ENCODE peak calls at places on chromosomes 4 and X, in four cellular contexts. E, U, J and G are unnamed samples.

GRCh38 chr4:101114936-101115372 is 232.4 kb downstream of the PPP3CA start:
- DNase-seq in J (no peak), U (peak; percentile 65), E (no peak), G (no peak)

GRCh38 chr4:179625391-179625790 is 2183.2 kb upstream of the AGA start:
- DNase-seq in J (no peak), E (no peak), U (no peak), G (no peak)

GRCh38 chr4:111836601-111837000 is 308.7 kb upstream of the FAM241A start:
- DNase-seq in E (no peak), U (no peak), J (no peak), G (no peak)

GRCh38 chr4:140186651-140187315 is 32.8 kb upstream of the MAML3 start:
- DNase-seq in J (no peak), U (no peak), E (no peak), G (no peak)

GRCh38 chr4:155787113-155787710 is 28.4 kb downstream of the GUCY1B1 start:
- DNase-seq in U (no peak), J (no peak), E (no peak), G (no peak)

GRCh38 chrX:53287493-53288138 is 6.2 kb upstream of the IQSEC2 start:
- DNase-seq in J (no peak), E (peak; percentile 22), U (no peak), G (no peak)

GRCh38 chrX:151985955-151986354 is 11.5 kb upstream of the GABRE start:
- DNase-seq in E (no peak), U (no peak), J (no peak), G (no peak)

GRCh38 chr4:158786155-158786581 is 17.3 kb downstream of the FNIP2 start:
- DNase-seq in E (no peak), J (no peak), U (no peak), G (no peak)

GRCh38 chr4:74364649-74365491 is at the start of gene EREG:
- DNase-seq in U (peak; percentile 15), J (peak; percentile 20), E (no peak), G (peak; percentile 25)

GRCh38 chr4:5357863-5358262 is 306.6 kb downstream of the STK32B start:
- DNase-seq in E (no peak), J (no peak), U (no peak), G (no peak)

GRCh38 chr4:154472870-154473269 is 18.7 kb downstream of the DCHS2 start:
- DNase-seq in U (no peak), E (no peak), J (no peak), G (no peak)

GRCh38 chrX:15059488-15059887 is 186.3 kb downstream of the MOSPD2 start:
- DNase-seq in J (no peak), U (no peak), E (no peak), G (no peak)

GRCh38 chr4:148203056-148203898 is 238.9 kb downstream of the NR3C2 start:
- DNase-seq in E (no peak), J (peak; percentile 21), U (no peak), G (no peak)

GRCh38 chr4:157270108-157270507 is 49.6 kb downstream of the GRIA2 start:
- DNase-seq in J (no peak), E (no peak), U (no peak), G (no peak)

GRCh38 chr4:88660446-88661294 is 37.0 kb downstream of the NAP1L5 start:
- DNase-seq in E (no peak), J (no peak), U (no peak), G (no peak)

GRCh38 chrX:3346436-3347329 is at the start of gene MXRA5:
- DNase-seq in J (peak; percentile 14), U (no peak), E (no peak), G (no peak)

GRCh38 chr4:55124337-55125076 is 888 bp downstream of the KDR start:
- DNase-seq in E (no peak), U (peak; percentile 16), J (no peak), G (no peak)

GRCh38 chrX:44937606-44938005 is 64.6 kb downstream of the KDM6A start:
- DNase-seq in U (no peak), E (no peak), J (no peak), G (no peak)

GRCh38 chrX:19659929-19660328 is 144.6 kb upstream of the MAP3K15 start:
- DNase-seq in U (no peak), J (no peak), E (no peak), G (no peak)
- TF ChIP-seq CTCF in U (no peak), J (no peak), E (no peak), G (no peak)

DNA sequence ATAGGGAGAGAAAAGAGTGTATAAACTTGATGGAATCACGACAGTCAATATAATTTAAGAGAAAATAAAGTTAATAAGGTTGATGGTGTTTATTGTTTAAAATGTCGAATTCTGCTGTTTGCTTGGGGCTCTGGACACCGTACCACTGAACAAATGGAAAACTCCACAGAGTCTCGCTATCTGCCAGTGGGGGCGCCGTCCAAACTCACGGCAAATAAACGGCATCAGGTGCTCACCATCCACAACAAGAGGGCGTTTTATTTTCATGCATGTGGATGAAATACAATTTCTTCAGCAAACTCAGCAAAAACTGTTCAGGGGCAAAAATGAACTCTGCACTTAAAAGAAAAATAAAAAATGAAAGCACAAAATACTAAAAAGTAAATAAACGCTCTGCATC is 46.6 kb upstream of the FAM47C start:
- DNase-seq in E (no peak), U (no peak), J (no peak), G (no peak)
- TF ChIP-seq CTCF in E (no peak), U (no peak), J (peak; percentile 40), G (no peak)

DNA sequence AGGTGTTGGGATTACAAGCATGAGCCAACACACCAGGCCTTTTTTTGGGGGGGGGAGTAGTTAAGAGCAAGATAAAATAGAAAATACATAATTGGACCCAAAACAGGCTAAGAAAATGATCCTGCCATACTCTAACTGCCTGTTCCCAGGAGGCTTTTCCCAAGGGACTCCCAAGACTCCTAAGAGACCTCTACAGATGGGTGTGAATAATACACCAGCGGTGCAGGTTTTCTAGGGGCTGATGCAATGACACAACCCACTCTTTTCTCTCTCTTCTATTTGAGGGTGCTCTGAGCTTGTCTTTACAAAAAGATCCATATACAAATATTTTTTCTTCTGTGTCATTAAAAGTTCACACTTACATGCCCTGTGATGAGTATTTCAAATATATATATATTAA is 116.9 kb downstream of the RASL11B start:
- DNase-seq in J (no peak), E (no peak), U (no peak), G (no peak)
- TF ChIP-seq CTCF in J (no peak), E (no peak), U (no peak), G (no peak)

GRCh38 chr4:34323549-34324325 is 1920.6 kb downstream of the ARAP2 start:
- DNase-seq in U (no peak), E (no peak), J (no peak), G (no peak)
- TF ChIP-seq CTCF in U (no peak), E (no peak), J (no peak), G (no peak)

GRCh38 chrX:136304493-136304892 is 3.7 kb downstream of the ADGRG4 start:
- DNase-seq in E (no peak), J (no peak), U (no peak), G (no peak)
- TF ChIP-seq CTCF in E (no peak), J (no peak), U (no peak), G (no peak)